ENCODE peak calls at places on chromosomes 12 and 14, in ten cellular contexts. One of them, this sample, is unnamed.

GRCh38 chr12:92971869-92972524 is 42.9 kb upstream of the EEA1 start:
- DNase-seq in activated CD8-positive, alpha-beta memory T cell treated with anti-CD3 and anti-CD28 coated beads, Interleukin-2, amount 50 U/mL, for 48 hours: no peak
- DNase-seq in HT-29: no peak
- DNase-seq in GM23338: no peak
- DNase-seq in aorta: no peak
- DNase-seq in lung: no peak
- DNase-seq in activated T-cell treated with anti-CD3 and anti-CD28 coated beads, Interleukin-2, amount 50 U/mL, for 1 hour: no peak
- DNase-seq in neural crest cell: no peak
- DNase-seq in T-helper 2 cell: no peak
- DNase-seq in tibial artery: no peak
- DNase-seq in this sample: no peak

GRCh38 chr12:5785601-5786000 is 159.5 kb downstream of the ANO2 start:
- DNase-seq in activated CD8-positive, alpha-beta memory T cell treated with anti-CD3 and anti-CD28 coated beads, Interleukin-2, amount 50 U/mL, for 48 hours: no peak
- DNase-seq in HT-29: no peak
- DNase-seq in GM23338: no peak
- DNase-seq in aorta: no peak
- DNase-seq in lung: no peak
- DNase-seq in activated T-cell treated with anti-CD3 and anti-CD28 coated beads, Interleukin-2, amount 50 U/mL, for 1 hour: no peak
- DNase-seq in neural crest cell: no peak
- DNase-seq in T-helper 2 cell: no peak
- DNase-seq in tibial artery: no peak
- DNase-seq in this sample: peak

GRCh38 chr12:31685801-31686200 is 26.3 kb downstream of the ETFBKMT start:
- DNase-seq in activated CD8-positive, alpha-beta memory T cell treated with anti-CD3 and anti-CD28 coated beads, Interleukin-2, amount 50 U/mL, for 48 hours: no peak
- DNase-seq in HT-29: no peak
- DNase-seq in GM23338: no peak
- DNase-seq in aorta: no peak
- DNase-seq in lung: no peak
- DNase-seq in activated T-cell treated with anti-CD3 and anti-CD28 coated beads, Interleukin-2, amount 50 U/mL, for 1 hour: no peak
- DNase-seq in neural crest cell: no peak
- DNase-seq in T-helper 2 cell: no peak
- DNase-seq in tibial artery: no peak
- DNase-seq in this sample: no peak

GRCh38 chr12:93167841-93168492 is 209.8 kb upstream of the NUDT4 start:
- DNase-seq in activated CD8-positive, alpha-beta memory T cell treated with anti-CD3 and anti-CD28 coated beads, Interleukin-2, amount 50 U/mL, for 48 hours: no peak
- DNase-seq in HT-29: peak
- DNase-seq in GM23338: peak
- DNase-seq in aorta: no peak
- DNase-seq in lung: no peak
- DNase-seq in activated T-cell treated with anti-CD3 and anti-CD28 coated beads, Interleukin-2, amount 50 U/mL, for 1 hour: no peak
- DNase-seq in neural crest cell: no peak
- DNase-seq in T-helper 2 cell: no peak
- DNase-seq in tibial artery: no peak
- DNase-seq in this sample: no peak

GRCh38 chr12:110252716-110253115 is 28.3 kb upstream of the ATP2A2 start:
- DNase-seq in activated CD8-positive, alpha-beta memory T cell treated with anti-CD3 and anti-CD28 coated beads, Interleukin-2, amount 50 U/mL, for 48 hours: no peak
- DNase-seq in HT-29: no peak
- DNase-seq in GM23338: no peak
- DNase-seq in aorta: peak
- DNase-seq in lung: no peak
- DNase-seq in activated T-cell treated with anti-CD3 and anti-CD28 coated beads, Interleukin-2, amount 50 U/mL, for 1 hour: no peak
- DNase-seq in neural crest cell: no peak
- DNase-seq in T-helper 2 cell: no peak
- DNase-seq in tibial artery: no peak
- DNase-seq in this sample: peak

GRCh38 chr12:111643428-111643826 is 42.3 kb downstream of the BRAP start:
- DNase-seq in activated CD8-positive, alpha-beta memory T cell treated with anti-CD3 and anti-CD28 coated beads, Interleukin-2, amount 50 U/mL, for 48 hours: no peak
- DNase-seq in HT-29: no peak
- DNase-seq in GM23338: no peak
- DNase-seq in aorta: no peak
- DNase-seq in lung: no peak
- DNase-seq in activated T-cell treated with anti-CD3 and anti-CD28 coated beads, Interleukin-2, amount 50 U/mL, for 1 hour: no peak
- DNase-seq in neural crest cell: no peak
- DNase-seq in T-helper 2 cell: no peak
- DNase-seq in tibial artery: peak
- DNase-seq in this sample: no peak

GRCh38 chr12:72264548-72265175 is 7.5 kb upstream of the TRHDE start:
- DNase-seq in activated CD8-positive, alpha-beta memory T cell treated with anti-CD3 and anti-CD28 coated beads, Interleukin-2, amount 50 U/mL, for 48 hours: no peak
- DNase-seq in HT-29: peak
- DNase-seq in GM23338: peak
- DNase-seq in aorta: no peak
- DNase-seq in lung: no peak
- DNase-seq in activated T-cell treated with anti-CD3 and anti-CD28 coated beads, Interleukin-2, amount 50 U/mL, for 1 hour: no peak
- DNase-seq in neural crest cell: no peak
- DNase-seq in T-helper 2 cell: no peak
- DNase-seq in tibial artery: no peak
- DNase-seq in this sample: no peak

GRCh38 chr12:43169115-43169681 is 382.8 kb downstream of the ADAMTS20 start:
- DNase-seq in activated CD8-positive, alpha-beta memory T cell treated with anti-CD3 and anti-CD28 coated beads, Interleukin-2, amount 50 U/mL, for 48 hours: no peak
- DNase-seq in HT-29: no peak
- DNase-seq in GM23338: no peak
- DNase-seq in aorta: no peak
- DNase-seq in lung: no peak
- DNase-seq in activated T-cell treated with anti-CD3 and anti-CD28 coated beads, Interleukin-2, amount 50 U/mL, for 1 hour: no peak
- DNase-seq in neural crest cell: no peak
- DNase-seq in T-helper 2 cell: no peak
- DNase-seq in tibial artery: no peak
- DNase-seq in this sample: no peak

GRCh38 chr12:115752913-115753726 is 524.4 kb downstream of the MED13L start:
- DNase-seq in activated CD8-positive, alpha-beta memory T cell treated with anti-CD3 and anti-CD28 coated beads, Interleukin-2, amount 50 U/mL, for 48 hours: no peak
- DNase-seq in HT-29: peak
- DNase-seq in GM23338: peak
- DNase-seq in aorta: no peak
- DNase-seq in lung: peak
- DNase-seq in activated T-cell treated with anti-CD3 and anti-CD28 coated beads, Interleukin-2, amount 50 U/mL, for 1 hour: no peak
- DNase-seq in neural crest cell: peak
- DNase-seq in T-helper 2 cell: no peak
- DNase-seq in tibial artery: peak
- DNase-seq in this sample: peak

GRCh38 chr12:95637471-95638155 is 86.3 kb upstream of the USP44 start:
- DNase-seq in activated CD8-positive, alpha-beta memory T cell treated with anti-CD3 and anti-CD28 coated beads, Interleukin-2, amount 50 U/mL, for 48 hours: no peak
- DNase-seq in HT-29: no peak
- DNase-seq in GM23338: no peak
- DNase-seq in aorta: no peak
- DNase-seq in lung: no peak
- DNase-seq in activated T-cell treated with anti-CD3 and anti-CD28 coated beads, Interleukin-2, amount 50 U/mL, for 1 hour: no peak
- DNase-seq in neural crest cell: no peak
- DNase-seq in T-helper 2 cell: no peak
- DNase-seq in tibial artery: no peak
- DNase-seq in this sample: no peak

GRCh38 chr14:104117341-104118005 is 20.9 kb upstream of the KIF26A start:
- DNase-seq in activated CD8-positive, alpha-beta memory T cell treated with anti-CD3 and anti-CD28 coated beads, Interleukin-2, amount 50 U/mL, for 48 hours: no peak
- DNase-seq in HT-29: peak
- DNase-seq in GM23338: no peak
- DNase-seq in aorta: peak
- DNase-seq in lung: no peak
- DNase-seq in activated T-cell treated with anti-CD3 and anti-CD28 coated beads, Interleukin-2, amount 50 U/mL, for 1 hour: no peak
- DNase-seq in neural crest cell: no peak
- DNase-seq in T-helper 2 cell: no peak
- DNase-seq in tibial artery: no peak
- DNase-seq in this sample: no peak

GRCh38 chr12:108950991-108951739 is 69.7 kb downstream of the SVOP start:
- DNase-seq in activated CD8-positive, alpha-beta memory T cell treated with anti-CD3 and anti-CD28 coated beads, Interleukin-2, amount 50 U/mL, for 48 hours: peak
- DNase-seq in HT-29: peak
- DNase-seq in GM23338: peak
- DNase-seq in aorta: peak
- DNase-seq in lung: peak
- DNase-seq in activated T-cell treated with anti-CD3 and anti-CD28 coated beads, Interleukin-2, amount 50 U/mL, for 1 hour: peak
- DNase-seq in neural crest cell: peak
- DNase-seq in T-helper 2 cell: peak
- DNase-seq in tibial artery: peak
- DNase-seq in this sample: peak

GRCh38 chr12:64521838-64522237 is 69.9 kb downstream of the TBK1 start:
- DNase-seq in activated CD8-positive, alpha-beta memory T cell treated with anti-CD3 and anti-CD28 coated beads, Interleukin-2, amount 50 U/mL, for 48 hours: no peak
- DNase-seq in HT-29: no peak
- DNase-seq in GM23338: no peak
- DNase-seq in aorta: no peak
- DNase-seq in lung: no peak
- DNase-seq in activated T-cell treated with anti-CD3 and anti-CD28 coated beads, Interleukin-2, amount 50 U/mL, for 1 hour: no peak
- DNase-seq in neural crest cell: no peak
- DNase-seq in T-helper 2 cell: no peak
- DNase-seq in tibial artery: no peak
- DNase-seq in this sample: no peak

GRCh38 chr12:57836442-57837375 is 9.8 kb downstream of the CTDSP2 start:
- DNase-seq in activated CD8-positive, alpha-beta memory T cell treated with anti-CD3 and anti-CD28 coated beads, Interleukin-2, amount 50 U/mL, for 48 hours: no peak
- DNase-seq in HT-29: no peak
- DNase-seq in GM23338: peak
- DNase-seq in aorta: peak
- DNase-seq in lung: peak
- DNase-seq in activated T-cell treated with anti-CD3 and anti-CD28 coated beads, Interleukin-2, amount 50 U/mL, for 1 hour: no peak
- DNase-seq in neural crest cell: no peak
- DNase-seq in T-helper 2 cell: no peak
- DNase-seq in tibial artery: peak
- DNase-seq in this sample: peak

GRCh38 chr12:77339610-77340009 is 274.2 kb upstream of the E2F7 start:
- DNase-seq in activated CD8-positive, alpha-beta memory T cell treated with anti-CD3 and anti-CD28 coated beads, Interleukin-2, amount 50 U/mL, for 48 hours: no peak
- DNase-seq in HT-29: no peak
- DNase-seq in GM23338: no peak
- DNase-seq in aorta: no peak
- DNase-seq in lung: no peak
- DNase-seq in activated T-cell treated with anti-CD3 and anti-CD28 coated beads, Interleukin-2, amount 50 U/mL, for 1 hour: no peak
- DNase-seq in neural crest cell: no peak
- DNase-seq in T-helper 2 cell: no peak
- DNase-seq in tibial artery: no peak
- DNase-seq in this sample: no peak

GRCh38 chr14:30125322-30125944 is 197.8 kb upstream of the PRKD1 start:
- DNase-seq in activated CD8-positive, alpha-beta memory T cell treated with anti-CD3 and anti-CD28 coated beads, Interleukin-2, amount 50 U/mL, for 48 hours: no peak
- DNase-seq in HT-29: no peak
- DNase-seq in GM23338: no peak
- DNase-seq in aorta: no peak
- DNase-seq in lung: no peak
- DNase-seq in activated T-cell treated with anti-CD3 and anti-CD28 coated beads, Interleukin-2, amount 50 U/mL, for 1 hour: no peak
- DNase-seq in neural crest cell: no peak
- DNase-seq in T-helper 2 cell: no peak
- DNase-seq in tibial artery: no peak
- DNase-seq in this sample: no peak

GRCh38 chr14:87002831-87003230 is 990.2 kb downstream of the GALC start:
- DNase-seq in activated CD8-positive, alpha-beta memory T cell treated with anti-CD3 and anti-CD28 coated beads, Interleukin-2, amount 50 U/mL, for 48 hours: no peak
- DNase-seq in HT-29: no peak
- DNase-seq in GM23338: no peak
- DNase-seq in aorta: no peak
- DNase-seq in lung: no peak
- DNase-seq in activated T-cell treated with anti-CD3 and anti-CD28 coated beads, Interleukin-2, amount 50 U/mL, for 1 hour: no peak
- DNase-seq in neural crest cell: no peak
- DNase-seq in T-helper 2 cell: no peak
- DNase-seq in tibial artery: no peak
- DNase-seq in this sample: no peak

GRCh38 chr14:69263771-69264170 is 3.8 kb downstream of the GALNT16 start:
- DNase-seq in activated CD8-positive, alpha-beta memory T cell treated with anti-CD3 and anti-CD28 coated beads, Interleukin-2, amount 50 U/mL, for 48 hours: no peak
- DNase-seq in HT-29: no peak
- DNase-seq in GM23338: no peak
- DNase-seq in aorta: no peak
- DNase-seq in lung: no peak
- DNase-seq in activated T-cell treated with anti-CD3 and anti-CD28 coated beads, Interleukin-2, amount 50 U/mL, for 1 hour: no peak
- DNase-seq in neural crest cell: no peak
- DNase-seq in T-helper 2 cell: no peak
- DNase-seq in tibial artery: no peak
- DNase-seq in this sample: no peak

GRCh38 chr14:105091335-105092123 is 26.3 kb upstream of the GPR132 start:
- DNase-seq in activated CD8-positive, alpha-beta memory T cell treated with anti-CD3 and anti-CD28 coated beads, Interleukin-2, amount 50 U/mL, for 48 hours: peak
- DNase-seq in HT-29: peak
- DNase-seq in GM23338: no peak
- DNase-seq in aorta: peak
- DNase-seq in lung: peak
- DNase-seq in activated T-cell treated with anti-CD3 and anti-CD28 coated beads, Interleukin-2, amount 50 U/mL, for 1 hour: no peak
- DNase-seq in neural crest cell: no peak
- DNase-seq in T-helper 2 cell: no peak
- DNase-seq in tibial artery: peak
- DNase-seq in this sample: no peak

GRCh38 chr12:46269429-46270241 is 792 bp upstream of the SLC38A1 start:
- DNase-seq in activated CD8-positive, alpha-beta memory T cell treated with anti-CD3 and anti-CD28 coated beads, Interleukin-2, amount 50 U/mL, for 48 hours: peak
- DNase-seq in HT-29: peak
- DNase-seq in GM23338: peak
- DNase-seq in aorta: no peak
- DNase-seq in lung: no peak
- DNase-seq in activated T-cell treated with anti-CD3 and anti-CD28 coated beads, Interleukin-2, amount 50 U/mL, for 1 hour: peak
- DNase-seq in neural crest cell: peak
- DNase-seq in T-helper 2 cell: no peak
- DNase-seq in tibial artery: no peak
- DNase-seq in this sample: no peak

GRCh38 chr14:61510736-61511557 is 184.4 kb upstream of the HIF1A start:
- DNase-seq in activated CD8-positive, alpha-beta memory T cell treated with anti-CD3 and anti-CD28 coated beads, Interleukin-2, amount 50 U/mL, for 48 hours: peak
- DNase-seq in HT-29: no peak
- DNase-seq in GM23338: no peak
- DNase-seq in aorta: no peak
- DNase-seq in lung: no peak
- DNase-seq in activated T-cell treated with anti-CD3 and anti-CD28 coated beads, Interleukin-2, amount 50 U/mL, for 1 hour: no peak
- DNase-seq in neural crest cell: no peak
- DNase-seq in T-helper 2 cell: no peak
- DNase-seq in tibial artery: no peak
- DNase-seq in this sample: no peak